ENCODE peak calls at places on chromosome 6, in six cellular contexts. P is stimulated activated CD4-positive, alpha-beta T cell treated with anti-CD3 and anti-CD28 coated beads, Interleukin-1b, Interleukin-23, amount 100 ng/mL, for 1 hour; K is AG08395; B is heart right ventricle; S is CD8-positive, alpha-beta T cell; C is activated T-cell treated with anti-CD3 and anti-CD28 coated beads for 1 hour. A is an unnamed sample.

GRCh38 chr6:34511923-34512737 is 44.0 kb downstream of the SPDEF start:
- DNase-seq in P (no peak), K (no peak), B (no peak), S (no peak), C (no peak), A (no peak)

GRCh38 chr6:169837529-169838250 is 86.3 kb downstream of the ERMARD start:
- DNase-seq in P (no peak), K (no peak), B (no peak), S (no peak), C (no peak), A (no peak)

GRCh38 chr6:132401120-132401940 is at the start of gene MOXD1:
- DNase-seq in P (no peak), K (peak), B (peak), S (no peak), C (no peak), A (no peak)

GRCh38 chr6:165726915-165727314 is 63.9 kb upstream of the PDE10A start:
- DNase-seq in P (no peak), K (no peak), B (no peak), S (no peak), C (no peak), A (no peak)

GRCh38 chr6:136962661-136963060 is 40.6 kb downstream of the SLC35D3 start:
- DNase-seq in P (no peak), K (no peak), B (no peak), S (no peak), C (no peak), A (no peak)

GRCh38 chr6:1767481-1768246 is 157.9 kb downstream of the FOXC1 start:
- DNase-seq in P (no peak), K (peak), B (no peak), S (no peak), C (no peak), A (no peak)

GRCh38 chr6:157574851-157575424 is 193.9 kb downstream of the ZDHHC14 start:
- DNase-seq in P (no peak), K (no peak), B (no peak), S (no peak), C (no peak), A (no peak)

GRCh38 chr6:116557863-116558262 is 4.3 kb downstream of the CALHM4 start:
- DNase-seq in P (no peak), K (peak), B (no peak), S (no peak), C (no peak), A (no peak)

GRCh38 chr6:22732186-22732970 is 163.0 kb downstream of the HDGFL1 start:
- DNase-seq in P (no peak), K (no peak), B (no peak), S (no peak), C (no peak), A (no peak)

GRCh38 chr6:44386929-44387345 is 569 bp upstream of the CDC5L start:
- DNase-seq in P (no peak), K (no peak), B (no peak), S (no peak), C (no peak), A (no peak)

GRCh38 chr6:154611847-154612246 is 101.4 kb upstream of the CNKSR3 start:
- DNase-seq in P (no peak), K (no peak), B (no peak), S (no peak), C (no peak), A (no peak)

GRCh38 chr6:135534773-135535380 is 37.3 kb upstream of the AHI1 start:
- DNase-seq in P (no peak), K (peak), B (no peak), S (no peak), C (no peak), A (no peak)

GRCh38 chr6:168098431-168098861 is 19.4 kb upstream of the FRMD1 start:
- DNase-seq in P (no peak), K (no peak), B (no peak), S (no peak), C (no peak), A (no peak)

GRCh38 chr6:84652356-84653026 is 111.9 kb downstream of the TBX18 start:
- DNase-seq in P (no peak), K (peak), B (no peak), S (no peak), C (no peak), A (no peak)

GRCh38 chr6:79604583-79605037 is 26.5 kb upstream of the SH3BGRL2 start:
- DNase-seq in P (no peak), K (peak), B (no peak), S (no peak), C (no peak), A (no peak)

GRCh38 chr6:26304213-26305096 is 60.5 kb upstream of the BTN3A2 start:
- DNase-seq in P (no peak), K (no peak), B (no peak), S (no peak), C (no peak), A (no peak)

GRCh38 chr6:146364816-146365594 is 178.6 kb upstream of the RAB32 start:
- DNase-seq in P (no peak), K (no peak), B (no peak), S (no peak), C (no peak), A (no peak)

GRCh38 chr6:153553627-153554026 is 422.5 kb upstream of the RGS17 start:
- DNase-seq in P (no peak), K (no peak), B (no peak), S (no peak), C (no peak), A (no peak)

GRCh38 chr6:169092375-169092774 is 161.3 kb downstream of the THBS2 start:
- DNase-seq in P (no peak), K (no peak), B (no peak), S (no peak), C (no peak), A (no peak)

GRCh38 chr6:8499540-8499939 is 64.2 kb upstream of the SLC35B3 start:
- DNase-seq in P (no peak), K (peak), B (no peak), S (no peak), C (no peak), A (no peak)

GRCh38 chr6:21845018-21845417 is 251.5 kb downstream of the SOX4 start:
- DNase-seq in P (no peak), K (no peak), B (no peak), S (no peak), C (no peak), A (no peak)

GRCh38 chr6:90860822-90861601 is 274.1 kb upstream of the MAP3K7 start:
- DNase-seq in P (no peak), K (no peak), B (no peak), S (no peak), C (no peak), A (no peak)

GRCh38 chr6:34648808-34649207 is 47.8 kb downstream of the ILRUN start:
- DNase-seq in P (no peak), K (no peak), B (no peak), S (no peak), C (no peak), A (no peak)

GRCh38 chr6:46044876-46045617 is 29.4 kb upstream of the CLIC5 start:
- DNase-seq in P (no peak), K (peak), B (no peak), S (no peak), C (no peak), A (no peak)

GRCh38 chr6:45388328-45388727 is 10.6 kb upstream of the SUPT3H start:
- DNase-seq in P (no peak), K (peak), B (no peak), S (no peak), C (no peak), A (no peak)

GRCh38 chr6:19715166-19715558 is 122.0 kb upstream of the ID4 start:
- DNase-seq in P (no peak), K (no peak), B (no peak), S (no peak), C (no peak), A (no peak)

GRCh38 chr6:143397229-143398222 is 53.0 kb downstream of the ADAT2 start:
- DNase-seq in P (no peak), K (peak), B (no peak), S (peak), C (no peak), A (no peak)

GRCh38 chr6:90644492-90644891 is 57.6 kb upstream of the MAP3K7 start:
- DNase-seq in P (no peak), K (no peak), B (no peak), S (no peak), C (no peak), A (no peak)

GRCh38 chr6:143233563-143234285 is 173.0 kb downstream of the AIG1 start:
- DNase-seq in P (no peak), K (no peak), B (no peak), S (no peak), C (no peak), A (no peak)

GRCh38 chr6:105591053-105591452 is 188.2 kb upstream of the PREP start:
- DNase-seq in P (no peak), K (no peak), B (no peak), S (no peak), C (no peak), A (no peak)

GRCh38 chr6:43076093-43076927 is at the start of gene PTK7:
- DNase-seq in P (no peak), K (peak), B (no peak), S (no peak), C (no peak), A (no peak)

GRCh38 chr6:3321042-3321441 is 62.3 kb downstream of the PSMG4 start:
- DNase-seq in P (no peak), K (no peak), B (no peak), S (no peak), C (no peak), A (no peak)